ENCODE peak calls at places on chromosomes 7 and 10, in ten cellular contexts. K, O, D, B, L, U, A, C, M and X are unnamed samples.

GRCh38 chr7:44638611-44639557 is 32.5 kb downstream of the OGDH start:
- DNase-seq in U (peak), L (no peak), K (peak), C (peak), M (no peak), D (peak), O (no peak), A (no peak), B (peak), X (peak)

GRCh38 chr10:52466464-52466863 is 152.4 kb downstream of the DKK1 start:
- DNase-seq in K (no peak), U (no peak), B (no peak), L (no peak), O (no peak), D (no peak), A (no peak), M (no peak), C (peak), X (no peak)

GRCh38 chr7:28060371-28060950 is 120.1 kb downstream of the JAZF1 start:
- DNase-seq in M (no peak), C (no peak), A (no peak), K (no peak), O (no peak), U (no peak), B (no peak), L (no peak), D (no peak), X (no peak)

GRCh38 chr10:114874827-114875541 is 53.4 kb downstream of the FHIP2A start:
- DNase-seq in D (no peak), L (peak), A (no peak), O (peak), M (peak), C (peak), K (peak), B (no peak), U (peak), X (peak)

GRCh38 chr7:128869138-128869943 is 6.7 kb downstream of the ATP6V1F start:
- DNase-seq in L (peak), A (peak), M (peak), D (peak), U (peak), B (no peak), O (peak), C (peak), K (peak), X (peak)

GRCh38 chr10:62747195-62747594 is 57.3 kb upstream of the ADO start:
- DNase-seq in M (no peak), B (no peak), K (no peak), O (no peak), D (no peak), A (no peak), C (no peak), L (no peak), U (no peak), X (no peak)

GRCh38 chr7:142807855-142808460 is 37.2 kb downstream of the PRSS2 start:
- DNase-seq in B (peak), L (no peak), C (peak), O (no peak), D (no peak), M (no peak), A (no peak), U (peak), K (no peak), X (no peak)

GRCh38 chr10:112765717-112766235 is 184.3 kb upstream of the TCF7L2 start:
- DNase-seq in O (no peak), L (no peak), C (no peak), M (no peak), K (no peak), B (no peak), A (no peak), U (no peak), D (no peak), X (no peak)

GRCh38 chr7:12633589-12633988 is 53.8 kb upstream of the ARL4A start:
- DNase-seq in U (no peak), M (no peak), B (no peak), L (no peak), C (no peak), D (no peak), O (no peak), A (no peak), K (no peak), X (no peak)

GRCh38 chr7:135342887-135343286 is 109.2 kb downstream of the STRA8 start:
- DNase-seq in K (no peak), B (no peak), U (no peak), L (no peak), A (no peak), C (no peak), M (peak), D (no peak), O (peak), X (no peak)

GRCh38 chr10:11684717-11685645 is 57.2 kb upstream of the ECHDC3 start:
- DNase-seq in K (no peak), B (peak), D (peak), M (peak), A (no peak), C (peak), U (peak), O (peak), L (no peak), X (peak)